ENCODE peak calls at places on chromosome 21, in seven cellular contexts. K is fibroblast of the aortic adventitia; R is choroid plexus epithelial cell; V is stimulated activated CD8-positive, alpha-beta memory T cell treated with anti-CD3 and anti-CD28 coated beads, Interleukin-12 subunit alpha, Interleukin-12 subunit beta, amount 100 ng/mL, for 4 hours; G is CD8-positive, alpha-beta memory T cell; Z is DMS53; J is NCI-H2029. O is an unnamed sample.

GRCh38 chr21:38955495-38955894 is 149.8 kb downstream of the ETS2 start:
- DNase-seq in J (peak; percentile 84), Z (peak; percentile 83), G (no peak), R (peak; percentile 53), V (no peak), K (no peak), O (peak; percentile 63)

GRCh38 chr21:44724166-44724565 is 12.8 kb upstream of the TSPEAR start:
- DNase-seq in J (no peak), K (no peak), Z (no peak), R (no peak), V (no peak), G (no peak), O (no peak)

GRCh38 chr21:29873908-29874307 is 65.9 kb downstream of the GRIK1 start:
- DNase-seq in Z (no peak), G (no peak), J (no peak), K (no peak), V (no peak), R (no peak), O (no peak)

GRCh38 chr21:46250146-46250725 is 21.7 kb upstream of the LSS start:
- DNase-seq in J (no peak), Z (peak; percentile 30), R (peak; percentile 20), V (no peak), K (no peak), G (no peak), O (no peak)

GRCh38 chr21:31470896-31471694 is 127.0 kb upstream of the TIAM1 start:
- DNase-seq in V (no peak), J (no peak), K (no peak), G (no peak), R (no peak), Z (no peak), O (no peak)

GRCh38 chr21:14560555-14560954 is 14.4 kb upstream of the SAMSN1 start:
- DNase-seq in G (no peak), V (no peak), J (no peak), Z (no peak), K (no peak), R (no peak), O (no peak)

GRCh38 chr21:45118099-45118498 is 43.7 kb downstream of the ADARB1 start:
- DNase-seq in G (no peak), J (no peak), Z (no peak), R (no peak), V (no peak), K (no peak), O (no peak)

GRCh38 chr21:18153063-18153462 is 91.6 kb upstream of the CHODL start:
- DNase-seq in K (no peak), G (no peak), J (no peak), V (no peak), R (peak; percentile 69), Z (no peak), O (no peak)

GRCh38 chr21:27365394-27365793 is 398.5 kb upstream of the ADAMTS5 start:
- DNase-seq in V (no peak), G (no peak), J (no peak), K (no peak), R (peak; percentile 33), Z (no peak), O (peak; percentile 67)

GRCh38 chr21:45631540-45631939 is 12.0 kb upstream of the PCBP3 start:
- DNase-seq in K (no peak), J (no peak), Z (no peak), V (no peak), R (no peak), G (no peak), O (no peak)

GRCh38 chr21:23725576-23725975 is 1881.7 kb downstream of the MRPL39 start:
- DNase-seq in V (no peak), J (no peak), Z (peak; percentile 13), K (no peak), R (no peak), G (no peak), O (no peak)

GRCh38 chr21:20187028-20187427 is 811.2 kb upstream of the NCAM2 start:
- DNase-seq in G (no peak), J (no peak), Z (no peak), R (no peak), V (no peak), K (no peak), O (no peak)

O was measured in iris pigment epithelial cell.